ENCODE peak calls at places on chromosomes 5 and 9, in five cellular contexts. N, B, Y, P and H are unnamed samples.

GRCh38 chr5:107875834-107876233 is 205.1 kb upstream of the EFNA5 start:
- DNase-seq in Y (peak; percentile 6), P (no peak), N (no peak), B (no peak), H (no peak)

GRCh38 chr9:137323531-137324331 is 21.7 kb upstream of the NRARP start:
- DNase-seq in Y (no peak), P (no peak), B (peak; percentile 48), N (no peak), H (no peak)

GRCh38 chr5:153672347-153673090 is 182.0 kb downstream of the GRIA1 start:
- DNase-seq in B (no peak), P (no peak), N (no peak), Y (no peak), H (no peak)

GRCh38 chr5:89703799-89704198 is 705.8 kb downstream of the CETN3 start:
- DNase-seq in Y (peak; percentile 23), N (no peak), B (no peak), P (no peak), H (no peak)

GRCh38 chr5:157855404-157855994 is 3.4 kb downstream of the CLINT1 start:
- DNase-seq in B (peak; percentile 73), P (no peak), N (peak; percentile 72), Y (peak; percentile 81), H (no peak)

GRCh38 chr5:124513216-124513615 is 233.2 kb downstream of the ZNF608 start:
- DNase-seq in P (no peak), Y (peak; percentile 5), B (no peak), N (no peak), H (no peak)

GRCh38 chr5:119179857-119180641 is 109.2 kb downstream of the DMXL1 start:
- DNase-seq in B (no peak), N (no peak), P (no peak), Y (no peak), H (no peak)

GRCh38 chr5:17184596-17184995 is 32.8 kb upstream of the BASP1 start:
- DNase-seq in P (no peak), Y (peak; percentile 58), B (no peak), N (no peak), H (no peak)

GRCh38 chr5:147961208-147961749 is 54.9 kb upstream of the C5orf46 start:
- DNase-seq in N (no peak), Y (no peak), P (no peak), B (no peak), H (no peak)

GRCh38 chr5:147956064-147956841 is 49.9 kb upstream of the C5orf46 start:
- DNase-seq in B (no peak), Y (no peak), P (no peak), N (no peak), H (no peak)

GRCh38 chr5:147957906-147958305 is 51.6 kb upstream of the C5orf46 start:
- DNase-seq in N (no peak), P (no peak), B (no peak), Y (no peak), H (no peak)

GRCh38 chr5:147954971-147955370 is 48.6 kb upstream of the C5orf46 start:
- DNase-seq in N (no peak), Y (no peak), B (no peak), P (no peak), H (no peak)

DNA sequence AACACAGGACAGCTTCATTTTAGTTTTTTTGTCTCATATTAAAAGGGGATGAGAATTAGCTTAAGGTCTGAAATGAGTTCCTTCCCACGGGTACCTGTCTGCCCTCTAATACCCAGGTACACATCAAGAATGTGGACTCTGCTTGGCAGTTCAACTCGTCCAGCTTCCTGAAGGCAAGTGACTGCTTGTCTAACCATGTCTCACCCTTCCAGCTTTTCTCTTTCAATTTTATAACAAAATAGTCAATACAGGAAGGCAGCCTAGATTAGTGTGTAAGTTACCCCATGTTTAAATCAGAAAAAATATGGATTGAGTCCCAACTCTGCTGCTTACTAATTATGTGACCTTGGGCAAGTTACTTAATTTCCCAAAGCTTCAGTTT is 50.5 kb upstream of the C5orf46 start:
- DNase-seq in P (no peak), Y (no peak), B (no peak), N (no peak), H (peak; percentile 60)
- H3K27ac ChIP-seq in P (no peak overlapping the region), Y (no peak overlapping the region), B (no peak overlapping the region), N (no peak overlapping the region), H (peak overlapping the region; percentile 85)

GRCh38 chr9:78015242-78015641 is 16.4 kb downstream of the GNAQ start:
- DNase-seq in Y (no peak), N (no peak), P (no peak), B (no peak), H (no peak)
- H3K27ac ChIP-seq in Y (no peak overlapping the region), N (no peak overlapping the region), P (no peak overlapping the region), B (no peak overlapping the region), H (no peak overlapping the region)

DNA sequence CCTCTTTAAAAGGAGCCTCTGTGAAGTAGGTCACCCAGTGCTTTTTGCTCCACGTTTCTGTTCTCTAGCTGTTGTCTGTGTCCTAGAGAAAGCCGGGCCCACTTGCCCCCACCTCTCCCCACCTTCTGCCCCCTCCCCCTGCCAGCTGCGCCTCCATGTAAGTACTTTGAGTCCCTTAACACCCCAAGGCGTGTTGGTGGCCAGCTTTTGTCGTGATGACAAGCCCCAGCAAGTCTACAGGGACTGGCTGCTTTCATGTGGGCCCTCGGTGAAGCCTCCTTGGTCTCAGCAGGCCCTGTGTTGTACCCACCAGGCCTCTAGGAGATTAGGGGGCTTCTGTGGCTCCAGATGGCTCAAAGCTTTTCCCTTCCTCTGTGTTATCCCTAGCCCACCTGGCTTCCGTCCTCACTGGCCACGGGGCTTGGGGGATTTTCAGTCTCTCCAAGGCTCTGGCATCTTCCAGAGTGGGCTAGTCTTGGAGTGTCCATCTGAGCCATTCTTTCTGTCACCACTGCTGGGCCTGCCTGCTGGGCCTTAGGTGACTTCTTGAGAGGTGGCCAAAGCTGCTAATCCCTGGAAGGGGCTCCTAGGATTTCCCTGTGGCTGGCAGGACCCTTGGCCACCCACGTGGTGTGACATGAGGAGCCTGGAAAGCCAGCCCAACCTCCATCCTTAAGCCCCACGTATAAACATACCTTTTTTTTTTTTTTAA is 1.2 kb upstream of the NDST1 start:
- DNase-seq in N (no peak), Y (no peak), P (no peak), B (no peak), H (no peak)
- H3K27ac ChIP-seq in N (peak overlapping the region; percentile 69), Y (peak overlapping the region; percentile 63), P (no peak overlapping the region), B (peak overlapping the region; percentile 83), H (peak overlapping the region; percentile 72)

DNA sequence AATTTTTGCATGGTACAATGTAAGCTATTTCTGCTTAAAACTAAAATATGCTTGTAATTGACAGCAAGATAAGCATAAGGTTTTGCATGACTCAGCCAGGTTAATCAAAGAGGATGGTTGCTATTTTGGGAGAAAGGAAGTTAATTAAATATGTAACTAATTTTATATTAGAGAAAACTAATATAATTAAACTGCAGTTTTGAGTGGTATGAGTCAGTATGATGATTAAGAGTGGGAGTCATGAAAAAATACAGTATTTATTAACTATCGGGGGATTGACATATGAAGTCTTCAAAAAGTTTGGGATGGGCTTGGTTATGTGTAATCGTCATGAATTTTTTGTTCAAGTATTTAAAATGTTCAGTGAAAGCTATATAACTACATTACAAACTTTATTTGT is 54.0 kb upstream of the CDK20 start:
- DNase-seq in P (no peak), N (no peak), B (no peak), Y (no peak), H (no peak)
- H3K27ac ChIP-seq in P (no peak overlapping the region), N (no peak overlapping the region), B (no peak overlapping the region), Y (no peak overlapping the region), H (no peak overlapping the region)

GRCh38 chr9:93458702-93459101 is 5.3 kb upstream of the FAM120AOS start:
- DNase-seq in B (no peak), Y (peak; percentile 21), P (no peak), N (no peak), H (no peak)
- H3K27ac ChIP-seq in B (no peak overlapping the region), Y (no peak overlapping the region), P (no peak overlapping the region), N (peak overlapping the region; percentile 70), H (no peak overlapping the region)

GRCh38 chr9:123658792-123659191 is 271.1 kb downstream of the DENND1A start:
- DNase-seq in P (no peak), N (no peak), B (no peak), Y (peak; percentile 36), H (no peak)
- H3K27ac ChIP-seq in P (no peak overlapping the region), N (no peak overlapping the region), B (no peak overlapping the region), Y (no peak overlapping the region), H (no peak overlapping the region)

DNA sequence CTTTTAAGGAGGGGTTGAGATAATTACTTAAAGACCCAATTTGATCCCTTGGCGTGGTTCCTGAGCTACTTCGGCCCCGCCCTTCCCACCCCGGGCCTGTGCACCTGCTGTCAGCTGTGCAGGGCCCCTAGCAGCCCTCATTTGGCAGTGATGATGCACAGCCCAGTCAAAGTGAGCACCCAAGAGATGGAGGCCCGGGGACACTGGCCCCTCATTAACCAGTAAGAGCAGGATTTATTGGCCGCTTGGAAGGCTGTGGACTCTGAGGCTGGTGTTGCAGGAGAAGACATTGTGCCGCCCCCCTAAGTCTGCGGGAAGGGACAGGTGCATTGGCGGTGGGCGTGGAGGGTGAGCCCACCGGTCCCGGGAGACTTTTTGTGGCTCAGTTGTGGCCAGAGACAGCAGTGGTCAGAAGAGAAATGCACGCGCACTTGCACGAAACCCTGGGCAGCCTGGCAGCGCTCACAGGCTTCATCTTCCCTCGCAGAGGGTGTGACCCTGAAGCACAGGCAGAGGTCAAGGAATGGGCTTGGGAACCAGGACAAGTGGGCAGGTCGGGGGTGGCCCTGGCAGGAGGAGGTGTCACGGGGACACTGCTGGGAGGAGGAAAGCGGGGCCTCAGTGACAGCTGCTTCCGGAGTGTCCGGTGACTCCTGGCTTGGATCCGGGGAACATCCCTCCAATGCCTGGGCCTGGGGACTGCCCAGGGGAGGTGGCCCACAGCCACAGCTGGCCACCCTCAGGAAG is 74.0 kb upstream of the RXRA start:
- DNase-seq in N (no peak), P (no peak), B (no peak), Y (no peak), H (no peak)
- H3K27ac ChIP-seq in N (no peak overlapping the region), P (no peak overlapping the region), B (no peak overlapping the region), Y (no peak overlapping the region), H (no peak overlapping the region)